ENCODE peak calls at places on chromosomes 13 and 19, in five cellular contexts. One of them, this sample, is unnamed.

GRCh38 chr13:63110431-63110830 is 1694.8 kb upstream of the PCDH20 start:
- DNase-seq in K562: no peak
- DNase-seq in HCT116: no peak
- DNase-seq in H1: no peak
- DNase-seq in SK-N-SH: no peak
- DNase-seq in this sample: no peak

GRCh38 chr19:33292595-33293254 is 9.6 kb downstream of the CEBPA start:
- DNase-seq in K562: no peak
- DNase-seq in HCT116: no peak
- DNase-seq in H1: no peak
- DNase-seq in SK-N-SH: no peak
- DNase-seq in this sample: no peak

GRCh38 chr19:55958356-55958755 is 10.7 kb downstream of the NLRP8 start:
- DNase-seq in K562: no peak
- DNase-seq in HCT116: no peak
- DNase-seq in H1: no peak
- DNase-seq in SK-N-SH: no peak
- DNase-seq in this sample: peak; percentile 46

GRCh38 chr13:112819111-112819510 is 129.3 kb downstream of the ATP11A start:
- DNase-seq in K562: no peak
- DNase-seq in HCT116: no peak
- DNase-seq in H1: no peak
- DNase-seq in SK-N-SH: no peak
- DNase-seq in this sample: no peak

GRCh38 chr19:16036941-16037340 is 39.4 kb upstream of the TPM4 start:
- DNase-seq in K562: no peak
- DNase-seq in HCT116: no peak
- DNase-seq in H1: no peak
- DNase-seq in SK-N-SH: no peak
- DNase-seq in this sample: no peak

GRCh38 chr19:11964858-11965645 is at the start of gene ZNF763:
- DNase-seq in K562: peak; percentile 35
- DNase-seq in HCT116: no peak
- DNase-seq in H1: peak; percentile 96
- DNase-seq in SK-N-SH: peak; percentile 92
- DNase-seq in this sample: peak; percentile 93

GRCh38 chr13:38763446-38764381 is 76.8 kb downstream of the FREM2 start:
- DNase-seq in K562: peak; percentile 14
- DNase-seq in HCT116: no peak
- DNase-seq in H1: no peak
- DNase-seq in SK-N-SH: peak; percentile 36
- DNase-seq in this sample: peak; percentile 8

GRCh38 chr13:27403252-27403678 is 21.2 kb upstream of the GTF3A start:
- DNase-seq in K562: no peak
- DNase-seq in HCT116: no peak
- DNase-seq in H1: no peak
- DNase-seq in SK-N-SH: no peak
- DNase-seq in this sample: no peak

GRCh38 chr13:105442941-105443340 is 1092.5 kb downstream of the EFNB2 start:
- DNase-seq in K562: no peak
- DNase-seq in HCT116: peak; percentile 87
- DNase-seq in H1: no peak
- DNase-seq in SK-N-SH: no peak
- DNase-seq in this sample: no peak

GRCh38 chr19:12325690-12326089 is 7.7 kb downstream of the ZNF563 start:
- DNase-seq in K562: no peak
- DNase-seq in HCT116: no peak
- DNase-seq in H1: no peak
- DNase-seq in SK-N-SH: no peak
- DNase-seq in this sample: peak; percentile 35

GRCh38 chr19:55084416-55084815 is 8.7 kb downstream of the EPS8L1 start:
- DNase-seq in K562: no peak
- DNase-seq in HCT116: no peak
- DNase-seq in H1: no peak
- DNase-seq in SK-N-SH: no peak
- DNase-seq in this sample: no peak

GRCh38 chr13:92224052-92224821 is 825.8 kb downstream of the GPC5 start:
- DNase-seq in K562: no peak
- DNase-seq in HCT116: no peak
- DNase-seq in H1: no peak
- DNase-seq in SK-N-SH: no peak
- DNase-seq in this sample: no peak

GRCh38 chr13:37889102-37889501 is 19.5 kb upstream of the TRPC4 start:
- DNase-seq in K562: no peak
- DNase-seq in HCT116: no peak
- DNase-seq in H1: no peak
- DNase-seq in SK-N-SH: no peak
- DNase-seq in this sample: no peak

GRCh38 chr13:114061746-114062145 is 70.7 kb downstream of the RASA3 start:
- DNase-seq in K562: no peak
- DNase-seq in HCT116: no peak
- DNase-seq in H1: no peak
- DNase-seq in SK-N-SH: no peak
- DNase-seq in this sample: no peak

GRCh38 chr19:54469496-54469934 is 3.6 kb downstream of the CDC42EP5 start:
- DNase-seq in K562: peak; percentile 30
- DNase-seq in HCT116: no peak
- DNase-seq in H1: no peak
- DNase-seq in SK-N-SH: no peak
- DNase-seq in this sample: no peak

GRCh38 chr19:36060430-36060829 is 5.7 kb downstream of the WDR62 start:
- DNase-seq in K562: peak; percentile 68
- DNase-seq in HCT116: no peak
- DNase-seq in H1: peak; percentile 51
- DNase-seq in SK-N-SH: peak; percentile 61
- DNase-seq in this sample: peak; percentile 8

GRCh38 chr19:23802290-23802689 is 43.6 kb upstream of the ZNF681 start:
- DNase-seq in K562: no peak
- DNase-seq in HCT116: no peak
- DNase-seq in H1: no peak
- DNase-seq in SK-N-SH: peak; percentile 32
- DNase-seq in this sample: no peak

GRCh38 chr19:16161848-16162247 is 11.5 kb downstream of the CIB3 start:
- DNase-seq in K562: no peak
- DNase-seq in HCT116: peak; percentile 65
- DNase-seq in H1: no peak
- DNase-seq in SK-N-SH: no peak
- DNase-seq in this sample: no peak

GRCh38 chr13:87052731-87053130 is 618.4 kb upstream of the SLITRK5 start:
- DNase-seq in K562: no peak
- DNase-seq in HCT116: no peak
- DNase-seq in H1: no peak
- DNase-seq in SK-N-SH: no peak
- DNase-seq in this sample: no peak

GRCh38 chr13:75771818-75772217 is 135.7 kb downstream of the LMO7 start:
- DNase-seq in K562: no peak
- DNase-seq in HCT116: peak; percentile 64
- DNase-seq in H1: no peak
- DNase-seq in SK-N-SH: no peak
- DNase-seq in this sample: no peak

DNA sequence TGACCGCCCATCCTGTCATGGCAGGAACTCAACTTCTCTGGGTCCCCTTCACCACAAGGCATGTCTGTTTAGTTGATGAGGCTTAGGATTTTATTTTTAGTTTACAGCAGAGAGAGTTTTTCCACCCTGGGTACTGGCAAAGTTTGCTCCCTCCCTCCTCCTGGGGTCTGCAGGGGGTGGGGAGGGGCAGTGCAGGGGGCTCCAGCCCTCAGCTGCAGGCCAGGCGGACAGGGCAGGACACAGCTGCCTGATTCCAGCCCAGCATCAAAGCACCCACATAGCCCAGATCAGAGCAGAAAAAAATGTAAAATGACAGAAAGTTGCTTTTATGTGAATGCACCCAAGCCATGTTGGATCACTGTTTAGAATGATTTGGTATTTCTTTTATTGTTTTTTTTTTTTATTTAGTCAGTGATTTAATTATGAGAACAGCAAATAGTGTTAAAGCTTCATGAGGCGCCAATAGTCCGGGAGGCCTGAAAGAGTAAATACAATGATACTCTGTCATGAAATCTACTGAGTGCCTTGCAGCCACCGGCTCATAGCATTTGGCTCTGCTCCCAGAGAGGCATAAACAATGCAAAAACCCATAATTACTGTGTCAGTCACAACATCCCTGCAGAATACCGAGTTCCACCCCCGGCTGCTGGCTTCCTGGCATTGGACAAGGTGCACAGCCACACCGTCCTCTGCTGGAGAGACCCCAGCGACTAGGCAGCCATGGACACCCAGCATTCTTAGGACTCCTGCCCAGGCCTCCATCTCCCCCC is 923.5 kb downstream of the UQCRFS1 start:
- DNase-seq in K562: no peak
- DNase-seq in HCT116: no peak
- DNase-seq in H1: no peak
- DNase-seq in SK-N-SH: peak; percentile 18
- DNase-seq in this sample: peak; percentile 65
- TF ChIP-seq JUND in K562: no peak
- TF ChIP-seq JUND in HCT116: no peak
- TF ChIP-seq JUND in H1: no peak
- TF ChIP-seq JUND in SK-N-SH: no peak
- TF ChIP-seq JUND in this sample: no peak

GRCh38 chr13:20195846-20196245 is 3.1 kb upstream of the GJB2 start:
- DNase-seq in K562: no peak
- DNase-seq in HCT116: no peak
- DNase-seq in H1: no peak
- DNase-seq in SK-N-SH: no peak
- DNase-seq in this sample: no peak

GRCh38 chr13:20193142-20193923 is 595 bp upstream of the GJB2 start:
- DNase-seq in K562: no peak
- DNase-seq in HCT116: no peak
- DNase-seq in H1: peak; percentile 54
- DNase-seq in SK-N-SH: no peak
- DNase-seq in this sample: no peak

GRCh38 chr13:20193924-20194631 is 1.3 kb upstream of the GJB2 start:
- DNase-seq in K562: no peak
- DNase-seq in HCT116: no peak
- DNase-seq in H1: no peak
- DNase-seq in SK-N-SH: no peak
- DNase-seq in this sample: no peak

GRCh38 chr13:20198781-20199180 is 6.0 kb upstream of the GJB2 start:
- DNase-seq in K562: no peak
- DNase-seq in HCT116: no peak
- DNase-seq in H1: no peak
- DNase-seq in SK-N-SH: no peak
- DNase-seq in this sample: no peak

DNA sequence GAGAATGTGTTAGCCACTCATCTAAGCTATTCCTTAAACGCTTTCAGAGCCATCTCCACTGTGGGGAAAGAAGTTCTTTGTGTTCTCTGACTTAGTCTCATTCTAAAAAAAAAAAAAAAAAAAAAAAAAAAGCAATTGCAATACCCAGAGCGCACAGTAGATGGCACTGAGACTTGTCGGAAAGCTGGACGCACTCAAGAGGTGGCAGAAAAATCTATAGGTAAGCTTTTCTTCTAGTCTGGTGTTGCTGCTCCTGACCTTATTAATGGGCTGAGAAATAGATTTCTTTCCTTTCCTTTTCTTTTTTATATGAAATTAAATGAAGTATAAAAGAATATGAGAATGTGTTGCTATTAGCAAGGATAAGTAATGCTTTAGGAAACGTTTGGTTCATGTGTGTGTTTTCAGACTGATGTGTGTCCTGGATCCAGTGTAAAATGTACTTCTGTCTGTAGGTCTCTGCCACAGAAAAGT is 4.7 kb upstream of the GJB2 start:
- DNase-seq in K562: peak; percentile 37
- DNase-seq in HCT116: peak; percentile 64
- DNase-seq in H1: no peak
- DNase-seq in SK-N-SH: peak; percentile 59
- DNase-seq in this sample: peak; percentile 49
- TF ChIP-seq JUND in K562: no peak
- TF ChIP-seq JUND in HCT116: no peak
- TF ChIP-seq JUND in H1: no peak
- TF ChIP-seq JUND in SK-N-SH: no peak
- TF ChIP-seq JUND in this sample: no peak

GRCh38 chr19:13797058-13797440 is 1.8 kb downstream of the ZSWIM4 start:
- DNase-seq in K562: no peak
- DNase-seq in HCT116: no peak
- DNase-seq in H1: no peak
- DNase-seq in SK-N-SH: no peak
- DNase-seq in this sample: no peak

GRCh38 chr19:13795595-13796300 is 505 bp downstream of the ZSWIM4 start:
- DNase-seq in K562: peak; percentile 33
- DNase-seq in HCT116: no peak
- DNase-seq in H1: no peak
- DNase-seq in SK-N-SH: peak; percentile 56
- DNase-seq in this sample: no peak

GRCh38 chr19:13794752-13795589 is at the start of gene ZSWIM4:
- DNase-seq in K562: peak; percentile 99
- DNase-seq in HCT116: peak; percentile 98
- DNase-seq in H1: peak; percentile 99
- DNase-seq in SK-N-SH: peak; percentile 98
- DNase-seq in this sample: peak; percentile 99

GRCh38 chr19:13796301-13797057 is 1.2 kb downstream of the ZSWIM4 start:
- DNase-seq in K562: no peak
- DNase-seq in HCT116: peak; percentile 60
- DNase-seq in H1: peak; percentile 62
- DNase-seq in SK-N-SH: peak; percentile 43
- DNase-seq in this sample: peak; percentile 28

GRCh38 chr19:13794388-13794751 is 873 bp upstream of the ZSWIM4 start:
- DNase-seq in K562: no peak
- DNase-seq in HCT116: no peak
- DNase-seq in H1: no peak
- DNase-seq in SK-N-SH: no peak
- DNase-seq in this sample: no peak
- TF ChIP-seq JUND in K562: no peak
- TF ChIP-seq JUND in HCT116: no peak
- TF ChIP-seq JUND in H1: no peak
- TF ChIP-seq JUND in SK-N-SH: peak; percentile 14
- TF ChIP-seq JUND in this sample: no peak

DNA sequence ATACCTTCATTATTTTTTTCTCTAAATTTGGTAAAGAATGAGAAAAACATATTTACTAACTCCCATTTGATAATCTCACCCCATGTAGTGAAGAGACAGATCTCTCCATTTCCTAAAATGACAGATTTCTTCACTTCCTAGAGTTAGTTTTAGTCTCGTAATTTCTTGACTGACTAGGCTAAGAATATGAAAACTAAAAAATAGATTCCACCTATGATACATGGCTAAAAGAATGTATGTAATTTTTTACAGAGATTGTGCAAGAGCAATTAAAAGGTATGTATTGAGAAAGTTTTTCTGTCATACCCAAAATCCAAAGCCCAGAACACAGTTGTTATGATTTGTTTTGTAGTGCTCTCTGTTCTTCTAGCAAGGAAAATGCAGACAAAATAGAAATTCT is 9.5 kb downstream of the NALCN start:
- DNase-seq in K562: no peak
- DNase-seq in HCT116: no peak
- DNase-seq in H1: no peak
- DNase-seq in SK-N-SH: no peak
- DNase-seq in this sample: no peak
- TF ChIP-seq JUND in K562: no peak
- TF ChIP-seq JUND in HCT116: no peak
- TF ChIP-seq JUND in H1: no peak
- TF ChIP-seq JUND in SK-N-SH: no peak
- TF ChIP-seq JUND in this sample: no peak